ENCODE peak calls at places on chromosomes 12 and 14, in eight cellular contexts. Q is WTC11, M is AG04450, X is choroid plexus epithelial cell, F is pancreas, K is coronary artery, L is mesothelial cell of epicardium, V is H9. G is an unnamed sample.

GRCh38 chr12:13530966-13531365 is 334.4 kb downstream of the EMP1 start:
- DNase-seq in L (no peak), X (no peak), K (no peak), Q (no peak), M (no peak), V (no peak), F (no peak), G (no peak)

GRCh38 chr12:29566441-29566840 is 69.0 kb upstream of the OVCH1 start:
- DNase-seq in F (no peak), X (peak), Q (no peak), V (no peak), M (no peak), K (no peak), L (no peak), G (no peak)

GRCh38 chr12:9731797-9732196 is 1.1 kb downstream of the CLECL1 start:
- DNase-seq in M (no peak), K (no peak), F (no peak), X (peak), L (no peak), Q (no peak), V (no peak), G (no peak)

GRCh38 chr12:42213023-42213422 is 25.0 kb downstream of the YAF2 start:
- DNase-seq in L (peak), V (no peak), X (peak), M (no peak), K (no peak), Q (no peak), F (no peak), G (no peak)

GRCh38 chr12:66964629-66965028 is 285.8 kb upstream of the GRIP1 start:
- DNase-seq in X (peak), V (no peak), F (no peak), L (no peak), M (no peak), K (no peak), Q (no peak), G (no peak)

GRCh38 chr12:49389092-49389703 is 21.9 kb downstream of the SPATS2 start:
- DNase-seq in V (peak), X (no peak), F (no peak), Q (peak), M (no peak), L (no peak), K (no peak), G (no peak)

GRCh38 chr12:121799842-121800693 is 3.7 kb upstream of the SETD1B start:
- DNase-seq in L (peak), M (peak), V (peak), K (peak), X (peak), Q (peak), F (peak), G (no peak)

GRCh38 chr14:38363217-38363616 is 107.3 kb upstream of the CLEC14A start:
- DNase-seq in M (no peak), X (no peak), V (no peak), Q (no peak), K (no peak), L (no peak), F (no peak), G (no peak)

GRCh38 chr12:40921563-40922163 is 229.4 kb downstream of the CNTN1 start:
- DNase-seq in X (peak), Q (no peak), M (no peak), V (no peak), L (no peak), F (no peak), K (no peak), G (no peak)

GRCh38 chr12:51974646-51975045 is 23.1 kb downstream of the ACVR1B start:
- DNase-seq in M (no peak), V (no peak), Q (no peak), X (no peak), K (peak), F (no peak), L (no peak), G (no peak)

GRCh38 chr12:7637641-7638040 is 28.1 kb downstream of the APOBEC1 start:
- DNase-seq in Q (no peak), F (no peak), V (no peak), K (no peak), M (no peak), L (no peak), X (no peak), G (no peak)

GRCh38 chr14:68307769-68308168 is 485.1 kb downstream of the ZFP36L1 start:
- DNase-seq in Q (no peak), X (peak), K (no peak), L (no peak), V (no peak), F (no peak), M (no peak), G (no peak)

GRCh38 chr12:58349161-58349560 is 407.8 kb downstream of the ATP23 start:
- DNase-seq in X (peak), Q (no peak), K (no peak), M (no peak), V (no peak), F (no peak), L (no peak), G (no peak)

GRCh38 chr14:74671789-74672188 is 41.1 kb downstream of the AREL1 start:
- DNase-seq in F (no peak), L (no peak), Q (no peak), V (no peak), X (peak), K (no peak), M (peak), G (no peak)

GRCh38 chr12:32198555-32198954 is 91.9 kb downstream of the BICD1 start:
- DNase-seq in K (no peak), V (no peak), X (peak), Q (no peak), M (no peak), F (no peak), L (no peak), G (no peak)

GRCh38 chr12:112046003-112046402 is 32.8 kb downstream of the ERP29 start:
- DNase-seq in V (no peak), F (no peak), K (no peak), M (no peak), Q (no peak), L (no peak), X (no peak), G (no peak)

GRCh38 chr12:117450186-117450585 is 88.8 kb upstream of the NOS1 start:
- DNase-seq in V (no peak), X (no peak), Q (no peak), L (no peak), M (no peak), F (no peak), K (no peak), G (no peak)

GRCh38 chr14:95432152-95433093 is 84.0 kb downstream of the SYNE3 start:
- DNase-seq in Q (peak), L (peak), X (peak), V (peak), F (peak), K (no peak), M (no peak), G (no peak)

GRCh38 chr12:112473056-112473455 is 54.3 kb downstream of the PTPN11 start:
- DNase-seq in Q (no peak), M (no peak), V (no peak), F (no peak), L (no peak), X (peak), K (no peak), G (no peak)

GRCh38 chr12:66188584-66189475 is at the start of gene IRAK3:
- DNase-seq in X (peak), L (peak), F (peak), M (no peak), Q (peak), V (peak), K (peak), G (peak)

GRCh38 chr14:69580009-69580577 is 5.4 kb upstream of the CCDC177 start:
- DNase-seq in M (peak), K (peak), X (peak), Q (peak), V (peak), L (peak), F (no peak), G (no peak)

GRCh38 chr12:57224973-57225679 is 4.4 kb upstream of the SHMT2 start:
- DNase-seq in Q (peak), X (no peak), L (no peak), F (no peak), K (no peak), V (peak), M (no peak), G (no peak)

GRCh38 chr12:119772431-119772830 is 104.5 kb downstream of the PRKAB1 start:
- DNase-seq in X (no peak), M (no peak), V (no peak), L (no peak), F (no peak), Q (no peak), K (no peak), G (no peak)

GRCh38 chr12:107165581-107165980 is 72.2 kb upstream of the CRY1 start:
- DNase-seq in X (no peak), M (no peak), L (no peak), K (no peak), Q (no peak), F (no peak), V (no peak), G (no peak)

GRCh38 chr12:28966049-28966778 is 182.9 kb upstream of the FAR2 start:
- DNase-seq in V (no peak), X (peak), F (peak), Q (no peak), K (no peak), L (no peak), M (no peak), G (no peak)

GRCh38 chr12:56631790-56632700 is 1.9 kb upstream of the BAZ2A start:
- DNase-seq in Q (peak), V (peak), X (peak), M (no peak), L (peak), K (no peak), F (peak), G (no peak)

GRCh38 chr14:23384364-23385080 is 7.7 kb downstream of the CMTM5 start:
- DNase-seq in Q (no peak), F (no peak), V (no peak), L (no peak), M (no peak), K (no peak), X (no peak), G (no peak)

GRCh38 chr12:76032043-76032981 is 736 bp upstream of the PHLDA1 start:
- DNase-seq in Q (peak), F (peak), K (peak), L (no peak), V (peak), M (no peak), X (peak), G (no peak)

GRCh38 chr12:99806304-99806703 is 158.8 kb downstream of the GARIN6 start:
- DNase-seq in Q (no peak), F (no peak), X (no peak), V (no peak), M (no peak), K (no peak), L (no peak), G (no peak)

GRCh38 chr12:89686311-89686710 is 22.3 kb downstream of the ATP2B1 start:
- DNase-seq in F (no peak), Q (no peak), L (no peak), X (no peak), M (no peak), K (no peak), V (no peak), G (no peak)

GRCh38 chr12:26701604-26702215 is 131.3 kb downstream of the ITPR2 start:
- DNase-seq in X (peak), V (no peak), K (no peak), L (no peak), M (no peak), Q (no peak), F (no peak), G (no peak)

GRCh38 chr12:78392918-78393317 is 471.7 kb upstream of the SYT1 start:
- DNase-seq in K (no peak), M (no peak), F (no peak), V (no peak), Q (no peak), L (no peak), X (peak), G (no peak)

GRCh38 chr14:74988131-74988530 is 14.6 kb upstream of the EIF2B2 start:
- DNase-seq in X (peak), F (no peak), Q (no peak), V (no peak), K (no peak), M (no peak), L (no peak), G (no peak)

GRCh38 chr14:94897092-94897491 is 127.2 kb upstream of the GSC start:
- DNase-seq in L (no peak), Q (no peak), V (no peak), K (no peak), X (peak), M (no peak), F (no peak), G (no peak)

GRCh38 chr14:101520621-101521305 is 40.5 kb upstream of the DIO3 start:
- DNase-seq in X (no peak), K (no peak), L (no peak), M (no peak), Q (no peak), V (no peak), F (no peak), G (no peak)

GRCh38 chr12:82524636-82525035 is 162.1 kb upstream of the TMTC2 start:
- DNase-seq in L (no peak), Q (no peak), X (no peak), F (no peak), M (no peak), V (no peak), K (no peak), G (no peak)

GRCh38 chr12:109541412-109541725 is 31.9 kb downstream of the MMAB start:
- DNase-seq in K (no peak), X (no peak), F (no peak), Q (no peak), L (no peak), V (no peak), M (no peak), G (no peak)

GRCh38 chr14:75702606-75703261 is 41.7 kb downstream of the TTLL5 start:
- DNase-seq in L (no peak), X (peak), K (no peak), M (no peak), V (no peak), F (peak), Q (no peak), G (no peak)

GRCh38 chr14:102500190-102500661 is 9.3 kb downstream of the ANKRD9 start:
- DNase-seq in V (peak), Q (no peak), X (peak), M (no peak), F (no peak), K (peak), L (no peak), G (no peak)

DNA sequence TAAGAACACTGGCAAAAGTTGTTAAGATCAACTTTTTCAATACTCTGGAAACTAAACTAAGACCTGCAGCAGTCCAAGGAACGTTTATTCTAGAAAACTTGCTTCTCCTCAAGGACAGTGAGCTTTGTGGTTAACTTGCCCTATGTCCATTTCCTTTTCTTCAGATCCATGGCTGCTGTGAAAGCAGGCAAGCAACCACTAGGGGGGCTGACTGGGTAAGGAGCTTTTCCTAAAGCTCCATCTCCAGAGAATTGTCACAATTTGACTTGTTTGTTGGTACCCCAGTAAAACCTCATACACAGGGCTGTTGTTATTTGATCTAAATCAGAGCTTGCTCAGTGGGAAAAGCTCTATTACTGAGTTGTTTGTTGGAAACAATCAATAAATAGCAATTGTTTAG is 10.1 kb upstream of the RPL10L start:
- DNase-seq in V (peak), K (no peak), Q (peak), L (no peak), F (no peak), X (peak), M (no peak), G (no peak)
- TF ChIP-seq CTCF in V (peak), K (no peak), Q (no peak), L (no peak), F (no peak), X (peak), M (no peak), G (peak)

GRCh38 chr12:93727911-93728310 is 50.7 kb downstream of the CRADD start:
- DNase-seq in V (no peak), X (no peak), M (no peak), K (no peak), F (no peak), Q (no peak), L (no peak), G (no peak)

GRCh38 chr12:93727195-93727811 is 50.1 kb downstream of the CRADD start:
- DNase-seq in L (no peak), M (no peak), K (no peak), V (no peak), Q (no peak), X (no peak), F (no peak), G (no peak)

GRCh38 chr12:93733928-93734327 is 56.8 kb downstream of the CRADD start:
- DNase-seq in M (no peak), V (no peak), Q (no peak), L (no peak), X (no peak), F (no peak), K (no peak), G (no peak)

GRCh38 chr12:93733358-93733757 is 56.2 kb downstream of the CRADD start:
- DNase-seq in Q (no peak), L (no peak), V (no peak), X (no peak), K (no peak), F (no peak), M (no peak), G (no peak)

DNA sequence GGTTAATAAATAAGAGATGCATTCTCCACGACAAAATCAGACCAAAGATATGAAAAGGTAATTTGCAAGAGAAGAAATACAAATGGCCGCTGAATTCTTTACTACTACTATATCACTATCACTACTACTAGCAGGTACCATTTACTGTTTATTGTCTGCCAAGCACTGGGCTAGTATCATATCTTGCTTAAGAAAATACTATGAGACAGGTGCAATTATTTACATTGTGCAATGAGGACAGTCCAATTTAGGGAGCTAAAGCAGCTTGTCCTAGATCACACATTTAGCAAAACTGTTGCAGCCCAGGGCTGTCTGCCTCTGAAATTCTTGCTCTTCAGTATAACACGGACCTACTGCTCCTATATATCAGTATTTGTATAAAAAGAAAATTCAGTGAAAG is 52.8 kb downstream of the CRADD start:
- DNase-seq in K (no peak), M (no peak), F (no peak), Q (no peak), X (no peak), V (no peak), L (no peak), G (no peak)
- TF ChIP-seq CTCF in K (no peak), M (no peak), F (no peak), Q (no peak), X (no peak), V (no peak), L (no peak), G (no peak)

GRCh38 chr14:55892906-55893305 is 225.3 kb upstream of the PELI2 start:
- DNase-seq in X (no peak), L (no peak), M (no peak), V (no peak), Q (no peak), K (no peak), F (no peak), G (no peak)
- TF ChIP-seq CTCF in X (no peak), L (no peak), M (no peak), V (no peak), Q (no peak), K (no peak), F (no peak), G (no peak)

DNA sequence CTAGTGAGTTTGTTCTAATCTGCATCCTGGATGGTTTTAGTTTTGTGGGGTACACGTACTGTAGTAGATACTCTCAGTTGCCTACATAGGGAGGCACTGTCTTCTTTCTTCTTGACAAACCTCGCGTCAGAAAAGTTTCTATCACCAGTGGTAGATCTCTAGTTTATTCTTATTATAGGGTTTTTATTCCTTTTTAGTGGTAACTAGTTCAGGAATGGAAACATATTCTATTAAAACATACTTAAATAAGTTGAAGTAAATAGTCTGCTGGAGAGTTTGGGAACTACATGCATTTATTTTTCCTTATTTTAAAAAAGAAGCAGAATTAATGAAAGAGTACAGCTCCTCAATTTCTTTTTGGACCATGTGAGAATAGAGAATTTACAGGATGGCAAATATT is 33.6 kb upstream of the OR9K2 start:
- DNase-seq in V (no peak), L (no peak), K (no peak), M (no peak), X (no peak), Q (no peak), F (no peak), G (no peak)
- TF ChIP-seq CTCF in V (peak), L (no peak), K (no peak), M (no peak), X (no peak), Q (no peak), F (no peak), G (no peak)

GRCh38 chr12:24773996-24774395 is 174.9 kb downstream of the BCAT1 start:
- DNase-seq in M (no peak), V (no peak), Q (no peak), L (no peak), K (no peak), F (no peak), X (no peak), G (no peak)

GRCh38 chr12:24780969-24781368 is 167.9 kb downstream of the BCAT1 start:
- DNase-seq in Q (no peak), X (peak), K (no peak), V (no peak), L (no peak), F (no peak), M (no peak), G (no peak)

GRCh38 chr12:24777359-24777758 is 171.5 kb downstream of the BCAT1 start:
- DNase-seq in V (no peak), X (no peak), M (no peak), F (no peak), K (no peak), L (no peak), Q (no peak), G (no peak)

GRCh38 chr12:24776856-24777255 is 172.0 kb downstream of the BCAT1 start:
- DNase-seq in X (peak), M (no peak), K (no peak), V (no peak), L (no peak), Q (no peak), F (no peak), G (no peak)

GRCh38 chr12:24778486-24779304 is 170.2 kb downstream of the BCAT1 start:
- DNase-seq in Q (no peak), X (peak), V (no peak), F (no peak), L (no peak), K (no peak), M (peak), G (no peak)
- TF ChIP-seq CTCF in Q (no peak), X (peak), V (peak), F (no peak), L (peak), K (no peak), M (peak), G (peak)

GRCh38 chr12:72267974-72268373 is 4.2 kb upstream of the TRHDE start:
- DNase-seq in Q (no peak), L (no peak), M (no peak), K (no peak), F (no peak), X (peak), V (no peak), G (no peak)
- TF ChIP-seq CTCF in Q (no peak), L (no peak), M (peak), K (no peak), F (no peak), X (peak), V (peak), G (peak)